ENCODE peak calls at places on chromosomes 1 and 21, in six cellular contexts. I is K562, J is A549, U is endothelial cell of umbilical vein, M is GM12878, L is HepG2. C is an unnamed sample.

GRCh38 chr1:83516369-83516768 is 482.6 kb downstream of the TTLL7 start:
- DNase-seq in J (no peak), I (no peak), M (no peak), L (no peak), U (no peak), C (no peak)

GRCh38 chr1:162087118-162087517 is 17.6 kb downstream of the NOS1AP start:
- DNase-seq in L (no peak), J (no peak), I (no peak), M (no peak), U (peak), C (peak)

GRCh38 chr1:37423810-37424209 is 50.6 kb upstream of the ZC3H12A start:
- DNase-seq in I (peak), L (no peak), J (no peak), U (no peak), M (no peak), C (peak)

GRCh38 chr1:212235848-212236247 is 49.4 kb upstream of the PPP2R5A start:
- DNase-seq in U (no peak), L (no peak), M (no peak), J (no peak), I (no peak), C (no peak)

GRCh38 chr1:170375082-170375733 is 156.8 kb upstream of the GORAB start:
- DNase-seq in M (no peak), I (no peak), L (no peak), U (no peak), J (no peak), C (no peak)

GRCh38 chr1:183942933-183943693 is 94.4 kb downstream of the COLGALT2 start:
- DNase-seq in M (peak), I (peak), L (no peak), J (no peak), U (no peak), C (peak)

GRCh38 chr1:205319081-205320018 is 2.2 kb downstream of the NUAK2 start:
- DNase-seq in I (no peak), L (peak), U (peak), M (no peak), J (no peak), C (peak)

GRCh38 chr1:29284961-29285560 is 48.7 kb downstream of the PTPRU start:
- DNase-seq in L (no peak), J (no peak), U (no peak), I (no peak), M (no peak), C (no peak)

GRCh38 chr21:38139380-38140168 is 117.2 kb upstream of the KCNJ15 start:
- DNase-seq in I (no peak), U (no peak), J (peak), L (peak), M (no peak), C (no peak)

GRCh38 chr1:246597340-246597739 is 31.1 kb downstream of the CNST start:
- DNase-seq in I (no peak), M (no peak), L (peak), U (peak), J (no peak), C (no peak)
- TF ChIP-seq POLR2A in I (no peak), M (no peak), L (no peak), U (no peak), J (no peak), C (no peak)

GRCh38 chr1:201990427-201990826 is 8.0 kb downstream of the RNPEP start:
- DNase-seq in U (peak), J (no peak), L (no peak), I (no peak), M (no peak), C (no peak)
- TF ChIP-seq MYC in U (no peak), J (no peak), L (no peak), I (no peak), M (no peak), C (no peak)

GRCh38 chr21:25732091-25732760 is 2.5 kb downstream of the ATP5PF start:
- DNase-seq in L (no peak), I (no peak), U (no peak), M (no peak), J (no peak), C (no peak)

GRCh38 chr21:25735895-25736597 is 1.3 kb downstream of the GABPA start:
- DNase-seq in I (peak), L (peak), J (no peak), M (no peak), U (peak), C (peak)

GRCh38 chr21:25734654-25735220 is at the start of the genes ATP5PF and GABPA:
- DNase-seq in I (peak), M (peak), J (peak), U (peak), L (peak), C (peak)

GRCh38 chr21:25733859-25734653 is 648 bp downstream of the ATP5PF start:
- DNase-seq in I (peak), M (no peak), J (no peak), L (peak), U (peak), C (peak)

GRCh38 chr21:25735221-25735894 is 586 bp downstream of the GABPA start:
- DNase-seq in U (peak), J (peak), M (no peak), I (peak), L (peak), C (peak)
- TF ChIP-seq CTCF in U (no peak), J (no peak), M (no peak), I (no peak), L (no peak), C (no peak)

GRCh38 chr21:22561946-22562345 is 1563.7 kb downstream of the NCAM2 start:
- DNase-seq in M (no peak), U (no peak), J (no peak), L (no peak), I (no peak), C (no peak)
- TF ChIP-seq POLR2A in M (no peak), U (no peak), J (no peak), L (no peak), I (no peak), C (no peak)

GRCh38 chr1:15275921-15276683 is 29.1 kb downstream of the FHAD1 start:
- DNase-seq in I (no peak), L (no peak), J (no peak), U (no peak), M (no peak), C (no peak)

GRCh38 chr1:15273274-15273673 is 26.3 kb downstream of the FHAD1 start:
- DNase-seq in L (no peak), I (no peak), M (no peak), U (no peak), J (no peak), C (no peak)

GRCh38 chr1:15271196-15271595 is 24.2 kb downstream of the FHAD1 start:
- DNase-seq in U (no peak), J (no peak), L (no peak), I (no peak), M (no peak), C (no peak)

GRCh38 chr1:15272782-15273127 is 25.7 kb downstream of the FHAD1 start:
- DNase-seq in U (no peak), I (no peak), M (no peak), J (no peak), L (no peak), C (no peak)

GRCh38 chr1:15272009-15272781 is 25.2 kb downstream of the FHAD1 start:
- DNase-seq in U (peak), M (no peak), L (peak), I (peak), J (peak), C (peak)
- TF ChIP-seq MYC in U (no peak), M (no peak), L (peak), I (no peak), J (no peak), C (peak)

GRCh38 chr21:40146201-40146890 is 279.1 kb downstream of the PCP4 start:
- DNase-seq in M (no peak), L (no peak), U (no peak), I (no peak), J (no peak), C (no peak)
- TF ChIP-seq CTCF in M (no peak), L (no peak), U (no peak), I (no peak), J (no peak), C (no peak)